ENCODE peak calls at places on chromosomes 7 and 10, in four cellular contexts. R is activated naive CD8-positive, alpha-beta T cell treated with anti-CD3 and anti-CD28 coated beads, Interleukin-2, amount 50 U/mL, for 24 hours; O is NCI-H460; W is stimulated activated CD4-positive, alpha-beta T cell treated with anti-CD3 and anti-CD28 coated beads, Interleukin-1b, Interleukin-23, amount 100 ng/mL, for 1 hour. D is an unnamed sample.

GRCh38 chr7:155643804-155644177 is 670 bp upstream of the RBM33 start:
- DNase-seq in R (no peak), O (no peak), W (no peak), D (peak; percentile 80)

GRCh38 chr7:142053988-142054387 is 57.5 kb upstream of the MGAM2 start:
- DNase-seq in R (no peak), O (no peak), W (no peak), D (no peak)

GRCh38 chr10:132460691-132461090 is 63.7 kb downstream of the PWWP2B start:
- DNase-seq in R (no peak), O (no peak), W (no peak), D (no peak)

GRCh38 chr7:139823855-139824670 is 5.0 kb upstream of the TBXAS1 start:
- DNase-seq in R (no peak), O (no peak), W (no peak), D (no peak)

GRCh38 chr7:157404845-157405481 is 68.2 kb downstream of the DNAJB6 start:
- DNase-seq in R (peak; percentile 61), O (peak; percentile 57), W (no peak), D (no peak)

GRCh38 chr7:8765374-8765773 is 332.0 kb downstream of the NXPH1 start:
- DNase-seq in R (no peak), O (no peak), W (no peak), D (no peak)

GRCh38 chr10:22544325-22545068 is 169.9 kb downstream of the PIP4K2A start:
- DNase-seq in R (no peak), O (no peak), W (no peak), D (peak; percentile 34)

GRCh38 chr10:110407301-110408170 is 90.2 kb upstream of the DUSP5 start:
- DNase-seq in R (no peak), O (no peak), W (no peak), D (peak; percentile 59)

GRCh38 chr10:55410415-55410885 is 609.4 kb upstream of the PCDH15 start:
- DNase-seq in R (no peak), O (peak; percentile 75), W (no peak), D (peak; percentile 82)

GRCh38 chr7:140676303-140676702 is 3.6 kb downstream of the ADCK2 start:
- DNase-seq in R (no peak), O (no peak), W (no peak), D (no peak)

D was measured in DMS53.